ENCODE peak calls at places on chromosomes 3 and 15, in four cellular contexts. One of them, this sample, is unnamed.

GRCh38 chr15:50206020-50206419 is 24.0 kb downstream of the SLC27A2 start:
- DNase-seq in right cardiac atrium: no peak
- DNase-seq in SK-N-SH: no peak
- DNase-seq in breast epithelium: no peak
- DNase-seq in this sample: no peak

GRCh38 chr15:48395532-48396011 is 64.3 kb downstream of the DUT start:
- DNase-seq in right cardiac atrium: peak; percentile 86
- DNase-seq in breast epithelium: no peak
- DNase-seq in SK-N-SH: no peak
- DNase-seq in this sample: peak; percentile 30

GRCh38 chr3:17954801-17955200 is 212.4 kb upstream of the TBC1D5 start:
- DNase-seq in right cardiac atrium: no peak
- DNase-seq in breast epithelium: no peak
- DNase-seq in SK-N-SH: no peak
- DNase-seq in this sample: no peak

GRCh38 chr15:25832158-25832557 is 31.0 kb downstream of the ATP10A start:
- DNase-seq in right cardiac atrium: no peak
- DNase-seq in breast epithelium: no peak
- DNase-seq in SK-N-SH: no peak
- DNase-seq in this sample: no peak

GRCh38 chr15:75065467-75065850 is 42.1 kb downstream of the PPCDC start:
- DNase-seq in right cardiac atrium: peak; percentile 57
- DNase-seq in breast epithelium: no peak
- DNase-seq in SK-N-SH: no peak
- DNase-seq in this sample: no peak

GRCh38 chr3:16511561-16512434 is 1.7 kb downstream of the RFTN1 start:
- DNase-seq in SK-N-SH: no peak
- DNase-seq in breast epithelium: no peak
- DNase-seq in right cardiac atrium: peak; percentile 75
- DNase-seq in this sample: peak; percentile 64

GRCh38 chr3:136266468-136266867 is 16.3 kb downstream of the PCCB start:
- DNase-seq in right cardiac atrium: no peak
- DNase-seq in breast epithelium: no peak
- DNase-seq in SK-N-SH: no peak
- DNase-seq in this sample: no peak

GRCh38 chr3:106566277-106566676 is 697.5 kb upstream of the CBLB start:
- DNase-seq in SK-N-SH: no peak
- DNase-seq in right cardiac atrium: no peak
- DNase-seq in breast epithelium: no peak
- DNase-seq in this sample: no peak

GRCh38 chr15:59438891-59439290 is 905 bp downstream of the FAM81A start:
- DNase-seq in SK-N-SH: no peak
- DNase-seq in right cardiac atrium: peak; percentile 15
- DNase-seq in breast epithelium: no peak
- DNase-seq in this sample: peak; percentile 72

GRCh38 chr3:106809633-106810460 is 567.4 kb upstream of the CCDC54 start:
- DNase-seq in breast epithelium: no peak
- DNase-seq in right cardiac atrium: no peak
- DNase-seq in SK-N-SH: no peak
- DNase-seq in this sample: no peak

GRCh38 chr3:16810013-16810412 is 74.7 kb upstream of the PLCL2 start:
- DNase-seq in breast epithelium: no peak
- DNase-seq in SK-N-SH: no peak
- DNase-seq in right cardiac atrium: no peak
- DNase-seq in this sample: no peak

GRCh38 chr3:197165890-197166289 is 132.5 kb downstream of the DLG1 start:
- DNase-seq in right cardiac atrium: no peak
- DNase-seq in SK-N-SH: peak; percentile 60
- DNase-seq in breast epithelium: no peak
- DNase-seq in this sample: no peak

GRCh38 chr15:57625703-57626448 is 34.2 kb downstream of the MYZAP start:
- DNase-seq in SK-N-SH: no peak
- DNase-seq in right cardiac atrium: no peak
- DNase-seq in breast epithelium: no peak
- DNase-seq in this sample: no peak

GRCh38 chr3:20974389-20974788 is 776.6 kb downstream of the ZNF385D start:
- DNase-seq in right cardiac atrium: no peak
- DNase-seq in breast epithelium: no peak
- DNase-seq in SK-N-SH: peak; percentile 42
- DNase-seq in this sample: no peak

GRCh38 chr15:73716417-73716816 is 32.2 kb downstream of the CD276 start:
- DNase-seq in right cardiac atrium: peak; percentile 68
- DNase-seq in SK-N-SH: no peak
- DNase-seq in breast epithelium: no peak
- DNase-seq in this sample: no peak

GRCh38 chr15:57519806-57520205 is 71.9 kb upstream of the MYZAP start:
- DNase-seq in right cardiac atrium: no peak
- DNase-seq in SK-N-SH: no peak
- DNase-seq in breast epithelium: no peak
- DNase-seq in this sample: no peak

GRCh38 chr3:183745300-183746098 is 47.9 kb downstream of the YEATS2 start:
- DNase-seq in right cardiac atrium: no peak
- DNase-seq in breast epithelium: no peak
- DNase-seq in SK-N-SH: no peak
- DNase-seq in this sample: no peak

GRCh38 chr3:132180337-132180791 is 136.8 kb upstream of the ACP3 start:
- DNase-seq in SK-N-SH: peak; percentile 42
- DNase-seq in right cardiac atrium: no peak
- DNase-seq in breast epithelium: no peak
- DNase-seq in this sample: peak; percentile 24

GRCh38 chr15:59147666-59148065 is 42.7 kb downstream of the CCNB2 start:
- DNase-seq in SK-N-SH: no peak
- DNase-seq in breast epithelium: no peak
- DNase-seq in right cardiac atrium: no peak
- DNase-seq in this sample: no peak

GRCh38 chr3:13708871-13709595 is 160.1 kb downstream of the FBLN2 start:
- DNase-seq in right cardiac atrium: no peak
- DNase-seq in breast epithelium: peak; percentile 9
- DNase-seq in SK-N-SH: no peak
- DNase-seq in this sample: no peak

GRCh38 chr3:144028798-144029411 is 57.3 kb downstream of the DIPK2A start:
- DNase-seq in right cardiac atrium: no peak
- DNase-seq in SK-N-SH: no peak
- DNase-seq in breast epithelium: no peak
- DNase-seq in this sample: peak; percentile 5

GRCh38 chr3:35965908-35966307 is 326.6 kb downstream of the ARPP21 start:
- DNase-seq in right cardiac atrium: no peak
- DNase-seq in SK-N-SH: peak; percentile 46
- DNase-seq in breast epithelium: no peak
- DNase-seq in this sample: no peak

GRCh38 chr3:115512565-115513410 is 110.5 kb upstream of the GAP43 start:
- DNase-seq in breast epithelium: no peak
- DNase-seq in SK-N-SH: peak; percentile 62
- DNase-seq in right cardiac atrium: peak; percentile 27
- DNase-seq in this sample: no peak

GRCh38 chr15:43376017-43376705 is 5.3 kb downstream of the TUBGCP4 start:
- DNase-seq in SK-N-SH: peak; percentile 62
- DNase-seq in right cardiac atrium: no peak
- DNase-seq in breast epithelium: no peak
- DNase-seq in this sample: no peak

GRCh38 chr3:55267206-55267930 is 219.7 kb downstream of the WNT5A start:
- DNase-seq in SK-N-SH: no peak
- DNase-seq in breast epithelium: no peak
- DNase-seq in right cardiac atrium: no peak
- DNase-seq in this sample: no peak

GRCh38 chr15:72285927-72286516 is 13.7 kb upstream of the PARP6 start:
- DNase-seq in SK-N-SH: peak; percentile 41
- DNase-seq in right cardiac atrium: peak; percentile 21
- DNase-seq in breast epithelium: no peak
- DNase-seq in this sample: no peak

GRCh38 chr3:51985971-51986947 is 2.9 kb downstream of the ACY1 start:
- DNase-seq in breast epithelium: no peak
- DNase-seq in SK-N-SH: no peak
- DNase-seq in right cardiac atrium: no peak
- DNase-seq in this sample: peak; percentile 71

GRCh38 chr3:149898771-149899170 is 71.9 kb downstream of the PFN2 start:
- DNase-seq in SK-N-SH: no peak
- DNase-seq in right cardiac atrium: no peak
- DNase-seq in breast epithelium: no peak
- DNase-seq in this sample: no peak

GRCh38 chr3:29282431-29283296 is 1.8 kb downstream of the RBMS3 start:
- DNase-seq in SK-N-SH: no peak
- DNase-seq in breast epithelium: no peak
- DNase-seq in right cardiac atrium: no peak
- DNase-seq in this sample: no peak

GRCh38 chr15:26443321-26443720 is 329.5 kb downstream of the GABRB3 start:
- DNase-seq in right cardiac atrium: peak; percentile 66
- DNase-seq in SK-N-SH: no peak
- DNase-seq in breast epithelium: no peak
- DNase-seq in this sample: no peak

GRCh38 chr15:101657968-101658784 is 6.0 kb upstream of the TM2D3 start:
- DNase-seq in breast epithelium: no peak
- DNase-seq in right cardiac atrium: peak; percentile 18
- DNase-seq in SK-N-SH: no peak
- DNase-seq in this sample: peak; percentile 49

GRCh38 chr15:24269923-24270322 is 405.7 kb upstream of the NPAP1 start:
- DNase-seq in SK-N-SH: no peak
- DNase-seq in breast epithelium: no peak
- DNase-seq in right cardiac atrium: no peak
- DNase-seq in this sample: peak; percentile 27

GRCh38 chr3:191051037-191051436 is 148.0 kb upstream of the OSTN start:
- DNase-seq in right cardiac atrium: no peak
- DNase-seq in breast epithelium: no peak
- DNase-seq in SK-N-SH: peak; percentile 4
- DNase-seq in this sample: no peak

GRCh38 chr15:62858343-62858742 is 184.2 kb upstream of the TPM1 start:
- DNase-seq in right cardiac atrium: no peak
- DNase-seq in breast epithelium: no peak
- DNase-seq in SK-N-SH: no peak
- DNase-seq in this sample: no peak

GRCh38 chr3:127820871-127821853 is 1.2 kb downstream of the MGLL start:
- DNase-seq in right cardiac atrium: peak; percentile 43
- DNase-seq in SK-N-SH: no peak
- DNase-seq in breast epithelium: no peak
- DNase-seq in this sample: peak; percentile 89
- H3K4me1 ChIP-seq in right cardiac atrium: peaks cover 11% of the 10 kb centered on the region
- H3K4me1 ChIP-seq in SK-N-SH: peaks cover 13% of the 10 kb centered on the region
- H3K4me1 ChIP-seq in breast epithelium: peaks cover 7% of the 10 kb centered on the region
- H3K4me1 ChIP-seq in this sample: peaks cover 37% of the 10 kb centered on the region

GRCh38 chr15:99466701-99467337 is 99.0 kb upstream of the MEF2A start:
- DNase-seq in breast epithelium: no peak
- DNase-seq in right cardiac atrium: peak; percentile 44
- DNase-seq in SK-N-SH: no peak
- DNase-seq in this sample: no peak
- H3K9me3 ChIP-seq in breast epithelium: peaks cover 8% of the 10 kb centered on the region
- H3K9me3 ChIP-seq in right cardiac atrium: no peaks in the 10 kb centered on the region
- H3K9me3 ChIP-seq in SK-N-SH: no peaks in the 10 kb centered on the region
- H3K9me3 ChIP-seq in this sample: peaks cover 9% of the 10 kb centered on the region

GRCh38 chr3:184814214-184814613 is 2.2 kb downstream of the VPS8 start:
- DNase-seq in SK-N-SH: no peak
- DNase-seq in breast epithelium: no peak
- DNase-seq in right cardiac atrium: no peak
- DNase-seq in this sample: no peak
- H3K4me3 ChIP-seq in SK-N-SH: no peak overlapping the region
- H3K4me3 ChIP-seq in breast epithelium: no peak overlapping the region
- H3K4me3 ChIP-seq in right cardiac atrium: no peak overlapping the region
- H3K4me3 ChIP-seq in this sample: no peak overlapping the region

DNA sequence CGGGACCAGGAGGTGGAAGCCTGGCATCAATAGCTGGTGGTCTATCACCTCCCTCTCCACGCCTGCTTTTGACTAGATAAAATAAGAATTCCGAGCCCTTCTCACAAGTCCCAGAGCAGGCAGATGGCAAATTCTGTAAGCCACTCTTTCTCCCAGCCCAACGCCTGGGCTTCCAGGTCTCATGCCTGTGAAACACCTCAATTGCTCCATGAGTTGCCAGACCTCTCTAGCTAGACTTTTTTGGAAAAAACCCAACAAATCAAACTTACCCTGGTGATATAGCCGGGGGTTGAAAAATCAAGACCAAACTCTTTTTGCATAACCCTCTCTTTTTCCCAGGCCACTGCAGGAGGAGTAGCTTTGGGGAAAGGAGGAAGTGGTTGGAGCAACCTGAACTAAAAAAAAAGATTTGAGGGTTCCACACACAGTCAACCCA is 7.0 kb downstream of the BHLHE40 start:
- DNase-seq in SK-N-SH: no peak
- DNase-seq in breast epithelium: no peak
- DNase-seq in right cardiac atrium: no peak
- DNase-seq in this sample: no peak
- H3K4me1 ChIP-seq in SK-N-SH: peaks cover 50% of the 10 kb centered on the region
- H3K4me1 ChIP-seq in breast epithelium: peaks cover 23% of the 10 kb centered on the region
- H3K4me1 ChIP-seq in right cardiac atrium: peaks cover 7% of the 10 kb centered on the region
- H3K4me1 ChIP-seq in this sample: peaks cover 34% of the 10 kb centered on the region

DNA sequence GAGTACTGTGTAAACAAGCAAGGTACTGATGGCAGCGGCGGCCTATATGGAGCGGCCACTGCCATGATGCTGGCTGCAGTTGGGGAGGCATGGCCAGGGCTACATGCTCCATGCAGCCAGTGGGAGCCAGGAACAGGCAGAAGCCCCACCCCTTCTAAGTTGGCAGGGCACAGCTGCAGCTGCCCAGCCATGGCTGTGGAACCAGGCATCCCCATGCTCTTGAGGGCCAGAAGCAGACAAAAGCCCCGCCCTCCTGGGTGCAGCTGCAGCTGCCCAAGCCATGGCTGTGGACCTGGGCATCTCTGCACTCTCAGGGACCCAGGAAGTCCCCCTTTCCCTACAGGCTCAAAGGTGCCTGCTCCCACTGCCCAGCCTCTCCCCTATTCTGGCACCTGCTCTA is 150.9 kb downstream of the FMN1 start:
- DNase-seq in right cardiac atrium: no peak
- DNase-seq in SK-N-SH: no peak
- DNase-seq in breast epithelium: no peak
- DNase-seq in this sample: peak; percentile 47
- H3K9me3 ChIP-seq in right cardiac atrium: no peaks in the 10 kb centered on the region
- H3K9me3 ChIP-seq in SK-N-SH: no peaks in the 10 kb centered on the region
- H3K9me3 ChIP-seq in breast epithelium: peaks cover 11% of the 10 kb centered on the region
- H3K9me3 ChIP-seq in this sample: peaks cover 10% of the 10 kb centered on the region